ENCODE peak calls at places on chromosomes 5 and 9, in ten cellular contexts. S is kidney tubule cell, Y is HFF-Myc, K is COR-L47, B is HEK293T, X is brain microvascular endothelial cell, N is substantia nigra, C is fibroblast of gingiva, U is DMS53, T is head of caudate nucleus. M is an unnamed sample.

GRCh38 chr5:16304846-16305245 is 125.3 kb upstream of the MARCHF11 start:
- DNase-seq in S (no peak), Y (no peak), K (no peak), B (no peak), X (no peak), N (no peak), C (no peak), U (no peak), T (no peak), M (peak; percentile 6)

GRCh38 chr5:143064207-143064606 is 294.0 kb downstream of the ARHGAP26 start:
- DNase-seq in S (peak; percentile 24), Y (no peak), K (no peak), B (no peak), X (no peak), N (no peak), C (peak; percentile 70), U (peak; percentile 32), T (no peak), M (peak; percentile 48)

GRCh38 chr9:130770093-130770492 is 65.0 kb upstream of the ABL1 start:
- DNase-seq in S (no peak), Y (no peak), K (no peak), B (no peak), X (no peak), N (no peak), C (no peak), U (no peak), T (no peak), M (no peak)

GRCh38 chr5:64958757-64959391 is 190.1 kb downstream of the CWC27 start:
- DNase-seq in S (peak; percentile 39), Y (no peak), K (no peak), B (no peak), X (no peak), N (no peak), C (peak; percentile 36), U (peak; percentile 60), T (no peak), M (peak; percentile 27)

GRCh38 chr5:123585871-123586270 is 73.9 kb downstream of the CSNK1G3 start:
- DNase-seq in S (no peak), Y (no peak), K (no peak), B (no peak), X (no peak), N (no peak), C (no peak), U (no peak), T (no peak), M (peak; percentile 10)

GRCh38 chr9:1978941-1979340 is 36.2 kb upstream of the SMARCA2 start:
- DNase-seq in S (peak; percentile 41), Y (peak; percentile 59), K (no peak), B (no peak), X (no peak), N (no peak), C (peak; percentile 92), U (no peak), T (no peak), M (peak; percentile 41)

GRCh38 chr5:23977996-23978395 is 470.6 kb downstream of the PRDM9 start:
- DNase-seq in S (peak; percentile 6), Y (no peak), K (no peak), B (peak; percentile 14), X (no peak), N (no peak), C (no peak), U (peak; percentile 82), T (no peak), M (no peak)

GRCh38 chr5:67998709-67999251 is 216.8 kb upstream of the PIK3R1 start:
- DNase-seq in S (peak; percentile 65), Y (peak; percentile 71), K (peak; percentile 5), B (no peak), X (peak; percentile 91), N (no peak), C (peak; percentile 85), U (peak; percentile 34), T (peak; percentile 25), M (peak; percentile 49)

GRCh38 chr9:80522465-80522864 is 950.7 kb downstream of the TLE4 start:
- DNase-seq in S (no peak), Y (no peak), K (no peak), B (no peak), X (peak; percentile 0), N (no peak), C (no peak), U (no peak), T (no peak), M (peak; percentile 1)

GRCh38 chr5:114789773-114790402 is 379.8 kb downstream of the TRIM36 start:
- DNase-seq in S (peak; percentile 41), Y (no peak), K (peak; percentile 30), B (peak; percentile 28), X (no peak), N (no peak), C (no peak), U (peak; percentile 76), T (no peak), M (peak; percentile 0)

GRCh38 chr5:160036243-160036642 is 27.3 kb downstream of the TTC1 start:
- DNase-seq in S (no peak), Y (no peak), K (no peak), B (no peak), X (no peak), N (no peak), C (no peak), U (no peak), T (no peak), M (no peak)

GRCh38 chr5:110757118-110757729 is 18.4 kb downstream of the SLC25A46 start:
- DNase-seq in S (peak; percentile 58), Y (no peak), K (peak; percentile 35), B (peak; percentile 12), X (peak; percentile 55), N (no peak), C (peak; percentile 47), U (peak; percentile 74), T (no peak), M (peak; percentile 15)